ENCODE peak calls at places on chromosome 10, in nine cellular contexts. I is activated naive CD4-positive, alpha-beta T cell treated with anti-CD3 and anti-CD28 coated beads, Interleukin-2, amount 50 U/mL, for 72 hours; N is left ventricle myocardium superior; W is effector memory CD8-positive, alpha-beta T cell; C is glutamatergic neuron; J is T1000; Z is AG20443; T is NCI-H1694; X is neural crest cell. P is an unnamed sample.

GRCh38 chr10:88919041-88919440 is 33.5 kb downstream of the ACTA2 start:
- DNase-seq in Z (no peak), N (no peak), C (no peak), X (no peak), W (no peak), T (no peak), I (no peak), J (no peak), P (no peak)

GRCh38 chr10:72348282-72348681 is 6.4 kb downstream of the DNAJB12 start:
- DNase-seq in W (no peak), C (no peak), X (no peak), I (no peak), Z (no peak), T (no peak), N (peak), J (no peak), P (no peak)

GRCh38 chr10:122207596-122207995 is 63.5 kb upstream of the BTBD16 start:
- DNase-seq in W (no peak), N (no peak), I (no peak), Z (no peak), C (no peak), T (peak), J (no peak), X (no peak), P (no peak)

GRCh38 chr10:22246680-22247391 is 29.0 kb upstream of the EBLN1 start:
- DNase-seq in X (no peak), J (no peak), Z (peak), N (no peak), W (peak), I (peak), C (no peak), T (no peak), P (peak)

GRCh38 chr10:3402334-3402733 is 229.8 kb upstream of the PITRM1 start:
- DNase-seq in Z (no peak), I (no peak), W (no peak), J (no peak), N (no peak), C (no peak), X (no peak), T (no peak), P (no peak)

GRCh38 chr10:80196270-80196949 is 8.9 kb downstream of the ANXA11 start:
- DNase-seq in W (peak), I (peak), N (peak), T (no peak), C (no peak), Z (peak), J (no peak), X (no peak), P (no peak)

GRCh38 chr10:23096814-23097549 is 1.6 kb downstream of the MSRB2 start:
- DNase-seq in Z (peak), J (no peak), T (no peak), I (peak), N (no peak), X (no peak), W (no peak), C (no peak), P (no peak)

GRCh38 chr10:101485681-101486554 is 102.1 kb downstream of the POLL start:
- DNase-seq in T (peak), N (no peak), X (no peak), I (no peak), C (peak), Z (peak), W (no peak), J (no peak), P (no peak)

GRCh38 chr10:35639651-35640311 is 2.3 kb downstream of the FZD8 start:
- DNase-seq in I (peak), J (peak), W (no peak), Z (no peak), N (peak), C (peak), T (no peak), X (peak), P (peak)

GRCh38 chr10:112886463-112886862 is 63.6 kb upstream of the TCF7L2 start:
- DNase-seq in C (no peak), N (no peak), X (no peak), Z (no peak), J (no peak), T (no peak), I (no peak), W (no peak), P (no peak)

GRCh38 chr10:11578802-11579255 is 32.6 kb downstream of the USP6NL start:
- DNase-seq in N (no peak), Z (no peak), X (no peak), J (no peak), T (no peak), I (peak), W (no peak), C (no peak), P (no peak)

GRCh38 chr10:12697741-12698140 is 303.8 kb downstream of the CCDC3 start:
- DNase-seq in I (no peak), N (no peak), X (no peak), T (no peak), Z (no peak), W (no peak), C (no peak), J (no peak), P (no peak)

GRCh38 chr10:73262105-73262730 is 9.8 kb upstream of the MRPS16 start:
- DNase-seq in W (no peak), J (peak), X (no peak), T (no peak), Z (no peak), N (no peak), I (no peak), C (no peak), P (peak)

GRCh38 chr10:62373995-62374861 is at the start of gene ZNF365:
- DNase-seq in X (peak), T (no peak), C (peak), I (peak), N (peak), Z (peak), W (peak), J (peak), P (peak)

GRCh38 chr10:110209399-110209925 is 2.1 kb downstream of the MXI1 start:
- DNase-seq in T (no peak), Z (peak), N (peak), C (peak), J (no peak), I (peak), X (peak), W (peak), P (peak)

GRCh38 chr10:18556522-18557147 is 94.8 kb downstream of the NSUN6 start:
- DNase-seq in Z (no peak), I (no peak), T (no peak), J (no peak), C (no peak), W (no peak), N (no peak), X (no peak), P (no peak)

GRCh38 chr10:34736976-34737771 is 77.9 kb downstream of the PARD3 start:
- DNase-seq in T (no peak), X (no peak), W (no peak), Z (no peak), N (no peak), I (no peak), J (no peak), C (no peak), P (no peak)

GRCh38 chr10:103231047-103231551 is 14.6 kb upstream of the RPEL1 start:
- DNase-seq in N (no peak), I (no peak), X (no peak), J (peak), T (no peak), W (no peak), Z (peak), C (no peak), P (peak)

GRCh38 chr10:91340613-91341362 is 69.4 kb upstream of the HECTD2 start:
- DNase-seq in N (no peak), W (no peak), T (peak), X (no peak), I (no peak), C (no peak), Z (peak), J (peak), P (peak)

GRCh38 chr10:27192284-27192683 is 37.1 kb downstream of the MASTL start:
- DNase-seq in J (peak), C (no peak), I (no peak), N (no peak), W (no peak), T (no peak), X (no peak), Z (peak), P (peak)

GRCh38 chr10:88652621-88653020 is 11.6 kb upstream of the LIPF start:
- DNase-seq in X (no peak), I (no peak), T (no peak), W (no peak), Z (no peak), J (no peak), C (no peak), N (no peak), P (no peak)

GRCh38 chr10:70820976-70821750 is 5.4 kb downstream of the SGPL1 start:
- DNase-seq in N (no peak), Z (no peak), X (no peak), I (no peak), T (no peak), W (no peak), C (no peak), J (no peak), P (no peak)

GRCh38 chr10:42551582-42552187 is 86.7 kb downstream of the ZNF33B start:
- DNase-seq in C (no peak), T (no peak), W (no peak), X (no peak), Z (no peak), J (no peak), I (no peak), N (no peak), P (no peak)

GRCh38 chr10:92208736-92209135 is 82.1 kb downstream of the CPEB3 start:
- DNase-seq in X (no peak), I (no peak), Z (peak), N (no peak), J (no peak), C (no peak), T (no peak), W (no peak), P (no peak)

GRCh38 chr10:109894516-109894915 is 28.8 kb downstream of the XPNPEP1 start:
- DNase-seq in N (peak), W (no peak), T (no peak), X (no peak), J (no peak), I (no peak), C (no peak), Z (peak), P (no peak)

GRCh38 chr10:112985701-112986510 is 35.9 kb downstream of the TCF7L2 start:
- DNase-seq in C (no peak), I (peak), W (no peak), X (no peak), J (no peak), N (no peak), Z (peak), T (no peak), P (no peak)

GRCh38 chr10:70797840-70798239 is 12.7 kb upstream of the TBATA start:
- DNase-seq in Z (no peak), I (no peak), T (no peak), N (no peak), X (no peak), C (no peak), W (no peak), J (no peak), P (no peak)

GRCh38 chr10:50395279-50395678 is 144.0 kb upstream of the ASAH2 start:
- DNase-seq in W (no peak), Z (peak), T (no peak), J (no peak), N (no peak), C (no peak), X (no peak), I (no peak), P (no peak)

GRCh38 chr10:88500656-88501055 is 82.5 kb downstream of the RNLS start:
- DNase-seq in N (no peak), Z (no peak), X (no peak), C (no peak), T (no peak), I (no peak), J (no peak), W (no peak), P (no peak)

GRCh38 chr10:89342219-89342966 is 14.6 kb downstream of the IFIT3 start:
- DNase-seq in Z (peak), C (no peak), T (no peak), N (peak), J (peak), I (no peak), X (no peak), W (no peak), P (no peak)

GRCh38 chr10:26997610-26998009 is 102.7 kb downstream of the ANKRD26 start:
- DNase-seq in T (no peak), J (no peak), C (no peak), Z (no peak), X (no peak), I (no peak), W (no peak), N (no peak), P (no peak)

GRCh38 chr10:12480440-12480839 is 131.1 kb downstream of the CAMK1D start:
- DNase-seq in X (no peak), J (no peak), W (no peak), I (no peak), Z (no peak), N (no peak), T (no peak), C (no peak), P (no peak)

GRCh38 chr10:93073539-93074136 is at the start of gene CYP26A1:
- DNase-seq in C (no peak), Z (no peak), N (no peak), T (no peak), J (no peak), X (no peak), W (no peak), I (no peak), P (no peak)

GRCh38 chr10:78933828-78934227 is 134.9 kb upstream of the ZMIZ1 start:
- DNase-seq in I (no peak), J (no peak), W (no peak), X (no peak), T (no peak), Z (no peak), C (no peak), N (no peak), P (no peak)

GRCh38 chr10:75466886-75467285 is 35.5 kb downstream of the LRMDA start:
- DNase-seq in T (no peak), W (no peak), Z (peak), N (no peak), C (no peak), X (no peak), I (no peak), J (peak), P (no peak)